ENCODE peak calls at places on chromosomes 3 and 15, in six cellular contexts. One of them, this sample, is unnamed.

GRCh38 chr3:59654120-59654952 is 604.5 kb upstream of the CFAP20DC start:
- DNase-seq in adipocyte: no peak
- DNase-seq in left cardiac atrium: no peak
- DNase-seq in GM10248: no peak
- DNase-seq in HTR-8/SVneo: no peak
- DNase-seq in GM04504: no peak
- DNase-seq in this sample: no peak

GRCh38 chr3:183460059-183461052 is 31.9 kb upstream of the MCF2L2 start:
- DNase-seq in HTR-8/SVneo: no peak
- DNase-seq in GM10248: no peak
- DNase-seq in GM04504: no peak
- DNase-seq in adipocyte: no peak
- DNase-seq in left cardiac atrium: no peak
- DNase-seq in this sample: no peak

GRCh38 chr3:66822059-66823009 is 175.8 kb upstream of the KBTBD8 start:
- DNase-seq in left cardiac atrium: peak
- DNase-seq in GM10248: peak
- DNase-seq in adipocyte: peak
- DNase-seq in GM04504: peak
- DNase-seq in HTR-8/SVneo: peak
- DNase-seq in this sample: peak

GRCh38 chr3:191387441-191388077 is 57.2 kb upstream of the UTS2B start:
- DNase-seq in left cardiac atrium: no peak
- DNase-seq in GM10248: no peak
- DNase-seq in adipocyte: no peak
- DNase-seq in GM04504: no peak
- DNase-seq in HTR-8/SVneo: no peak
- DNase-seq in this sample: no peak

GRCh38 chr3:64815691-64816225 is 128.0 kb upstream of the ADAMTS9 start:
- DNase-seq in GM04504: no peak
- DNase-seq in GM10248: no peak
- DNase-seq in HTR-8/SVneo: no peak
- DNase-seq in adipocyte: no peak
- DNase-seq in left cardiac atrium: no peak
- DNase-seq in this sample: no peak

GRCh38 chr3:50512131-50512530 is 8.7 kb upstream of the CACNA2D2 start:
- DNase-seq in HTR-8/SVneo: no peak
- DNase-seq in GM04504: no peak
- DNase-seq in GM10248: no peak
- DNase-seq in adipocyte: no peak
- DNase-seq in left cardiac atrium: no peak
- DNase-seq in this sample: no peak

GRCh38 chr3:33578325-33579180 is 138.3 kb upstream of the UBP1 start:
- DNase-seq in GM04504: peak
- DNase-seq in HTR-8/SVneo: peak
- DNase-seq in GM10248: no peak
- DNase-seq in adipocyte: peak
- DNase-seq in left cardiac atrium: no peak
- DNase-seq in this sample: no peak

GRCh38 chr3:121414924-121415323 is 130.9 kb downstream of the POLQ start:
- DNase-seq in left cardiac atrium: no peak
- DNase-seq in adipocyte: no peak
- DNase-seq in HTR-8/SVneo: no peak
- DNase-seq in GM04504: no peak
- DNase-seq in GM10248: no peak
- DNase-seq in this sample: no peak

GRCh38 chr3:59605318-59605717 is 555.5 kb upstream of the CFAP20DC start:
- DNase-seq in adipocyte: no peak
- DNase-seq in GM04504: no peak
- DNase-seq in left cardiac atrium: no peak
- DNase-seq in HTR-8/SVneo: no peak
- DNase-seq in GM10248: no peak
- DNase-seq in this sample: no peak

GRCh38 chr15:33200444-33200843 is 5.9 kb upstream of the FMN1 start:
- DNase-seq in HTR-8/SVneo: no peak
- DNase-seq in GM10248: no peak
- DNase-seq in GM04504: no peak
- DNase-seq in left cardiac atrium: no peak
- DNase-seq in adipocyte: no peak
- DNase-seq in this sample: no peak

GRCh38 chr3:45628746-45629145 is 34.2 kb downstream of the LIMD1 start:
- DNase-seq in adipocyte: peak
- DNase-seq in GM04504: no peak
- DNase-seq in left cardiac atrium: no peak
- DNase-seq in HTR-8/SVneo: no peak
- DNase-seq in GM10248: no peak
- DNase-seq in this sample: no peak

GRCh38 chr15:79478108-79478507 is 46.0 kb downstream of the MINAR1 start:
- DNase-seq in GM10248: no peak
- DNase-seq in left cardiac atrium: no peak
- DNase-seq in GM04504: no peak
- DNase-seq in adipocyte: no peak
- DNase-seq in HTR-8/SVneo: no peak
- DNase-seq in this sample: no peak

GRCh38 chr15:42471002-42471401 is 19.9 kb downstream of the ZNF106 start:
- DNase-seq in HTR-8/SVneo: no peak
- DNase-seq in adipocyte: no peak
- DNase-seq in GM04504: no peak
- DNase-seq in GM10248: no peak
- DNase-seq in left cardiac atrium: no peak
- DNase-seq in this sample: no peak

GRCh38 chr3:72950801-72951200 is 45.8 kb upstream of the PPP4R2 start:
- DNase-seq in left cardiac atrium: no peak
- DNase-seq in HTR-8/SVneo: no peak
- DNase-seq in GM10248: no peak
- DNase-seq in adipocyte: no peak
- DNase-seq in GM04504: no peak
- DNase-seq in this sample: no peak

GRCh38 chr3:134542287-134542686 is 56.4 kb downstream of the CEP63 start:
- DNase-seq in GM04504: no peak
- DNase-seq in adipocyte: no peak
- DNase-seq in left cardiac atrium: no peak
- DNase-seq in GM10248: no peak
- DNase-seq in HTR-8/SVneo: no peak
- DNase-seq in this sample: no peak

GRCh38 chr3:41026394-41027177 is 172.7 kb upstream of the CTNNB1 start:
- DNase-seq in GM04504: no peak
- DNase-seq in adipocyte: peak
- DNase-seq in GM10248: no peak
- DNase-seq in left cardiac atrium: peak
- DNase-seq in HTR-8/SVneo: peak
- DNase-seq in this sample: no peak

GRCh38 chr15:29458361-29458760 is 188.7 kb upstream of the NSMCE3 start:
- DNase-seq in GM04504: no peak
- DNase-seq in adipocyte: no peak
- DNase-seq in left cardiac atrium: no peak
- DNase-seq in HTR-8/SVneo: no peak
- DNase-seq in GM10248: no peak
- DNase-seq in this sample: no peak

GRCh38 chr15:82539690-82540054 is 585 bp downstream of the RPS17 start:
- DNase-seq in GM10248: no peak
- DNase-seq in HTR-8/SVneo: no peak
- DNase-seq in adipocyte: peak
- DNase-seq in left cardiac atrium: no peak
- DNase-seq in GM04504: no peak
- DNase-seq in this sample: no peak

GRCh38 chr3:193574488-193575072 is 18.4 kb upstream of the OPA1 start:
- DNase-seq in left cardiac atrium: no peak
- DNase-seq in adipocyte: no peak
- DNase-seq in GM10248: no peak
- DNase-seq in HTR-8/SVneo: no peak
- DNase-seq in GM04504: no peak
- DNase-seq in this sample: no peak

GRCh38 chr15:60255390-60255789 is 142.4 kb downstream of the ANXA2 start:
- DNase-seq in left cardiac atrium: no peak
- DNase-seq in adipocyte: no peak
- DNase-seq in GM10248: peak
- DNase-seq in HTR-8/SVneo: peak
- DNase-seq in GM04504: no peak
- DNase-seq in this sample: no peak

GRCh38 chr15:52295421-52295991 is at the start of gene MYO5C:
- DNase-seq in left cardiac atrium: peak
- DNase-seq in GM10248: no peak
- DNase-seq in adipocyte: peak
- DNase-seq in GM04504: no peak
- DNase-seq in HTR-8/SVneo: peak
- DNase-seq in this sample: no peak

GRCh38 chr3:113668015-113668414 is 28.4 kb downstream of the USF3 start:
- DNase-seq in GM04504: no peak
- DNase-seq in GM10248: no peak
- DNase-seq in left cardiac atrium: no peak
- DNase-seq in adipocyte: peak
- DNase-seq in HTR-8/SVneo: no peak
- DNase-seq in this sample: no peak

GRCh38 chr15:90232941-90233700 is 620 bp downstream of the CIB1 start:
- DNase-seq in adipocyte: peak
- DNase-seq in left cardiac atrium: peak
- DNase-seq in HTR-8/SVneo: peak
- DNase-seq in GM04504: peak
- DNase-seq in GM10248: peak
- DNase-seq in this sample: no peak

GRCh38 chr3:10338591-10339369 is 17.9 kb upstream of the SEC13 start:
- DNase-seq in left cardiac atrium: no peak
- DNase-seq in GM10248: no peak
- DNase-seq in GM04504: no peak
- DNase-seq in HTR-8/SVneo: no peak
- DNase-seq in adipocyte: no peak
- DNase-seq in this sample: no peak

This sample was measured in central memory CD4-positive, alpha-beta T cell.